ENCODE peak calls at places on chromosome 2, in eight cellular contexts. One of them, this sample, is unnamed.

GRCh38 chr2:46942143-46942526 is 26.5 kb upstream of the MCFD2 start:
- DNase-seq in Panc1: no peak
- DNase-seq in cardiac fibroblast: peak
- DNase-seq in lower lobe of right lung: peak
- DNase-seq in cardiac muscle cell: peak
- DNase-seq in bronchial epithelial cell: peak
- DNase-seq in IMR-90: no peak
- DNase-seq in astrocyte of the spinal cord: no peak
- DNase-seq in this sample: no peak

GRCh38 chr2:233551491-233551890 is 15.1 kb downstream of the USP40 start:
- DNase-seq in Panc1: no peak
- DNase-seq in cardiac fibroblast: no peak
- DNase-seq in lower lobe of right lung: no peak
- DNase-seq in cardiac muscle cell: no peak
- DNase-seq in bronchial epithelial cell: no peak
- DNase-seq in IMR-90: no peak
- DNase-seq in astrocyte of the spinal cord: no peak
- DNase-seq in this sample: no peak

GRCh38 chr2:201939366-201939985 is 94.2 kb upstream of the FZD7 start:
- DNase-seq in Panc1: no peak
- DNase-seq in cardiac fibroblast: no peak
- DNase-seq in lower lobe of right lung: no peak
- DNase-seq in cardiac muscle cell: peak
- DNase-seq in bronchial epithelial cell: no peak
- DNase-seq in IMR-90: no peak
- DNase-seq in astrocyte of the spinal cord: no peak
- DNase-seq in this sample: no peak

GRCh38 chr2:207173651-207174050 is 7.9 kb upstream of the KLF7 start:
- DNase-seq in Panc1: no peak
- DNase-seq in cardiac fibroblast: no peak
- DNase-seq in lower lobe of right lung: no peak
- DNase-seq in cardiac muscle cell: no peak
- DNase-seq in bronchial epithelial cell: no peak
- DNase-seq in IMR-90: no peak
- DNase-seq in astrocyte of the spinal cord: no peak
- DNase-seq in this sample: no peak

GRCh38 chr2:47190188-47190818 is 35.2 kb upstream of the STPG4 start:
- DNase-seq in Panc1: no peak
- DNase-seq in cardiac fibroblast: peak
- DNase-seq in lower lobe of right lung: no peak
- DNase-seq in cardiac muscle cell: no peak
- DNase-seq in bronchial epithelial cell: peak
- DNase-seq in IMR-90: peak
- DNase-seq in astrocyte of the spinal cord: peak
- DNase-seq in this sample: peak

GRCh38 chr2:240595381-240596079 is 9.0 kb downstream of the CAPN10 start:
- DNase-seq in Panc1: no peak
- DNase-seq in cardiac fibroblast: peak
- DNase-seq in lower lobe of right lung: peak
- DNase-seq in cardiac muscle cell: peak
- DNase-seq in bronchial epithelial cell: no peak
- DNase-seq in IMR-90: no peak
- DNase-seq in astrocyte of the spinal cord: no peak
- DNase-seq in this sample: no peak

GRCh38 chr2:112959109-112959591 is 18.7 kb upstream of the IL36G start:
- DNase-seq in Panc1: no peak
- DNase-seq in cardiac fibroblast: peak
- DNase-seq in lower lobe of right lung: no peak
- DNase-seq in cardiac muscle cell: no peak
- DNase-seq in bronchial epithelial cell: no peak
- DNase-seq in IMR-90: no peak
- DNase-seq in astrocyte of the spinal cord: no peak
- DNase-seq in this sample: no peak

GRCh38 chr2:172556284-172557033 is 569 bp downstream of the PDK1 start:
- DNase-seq in Panc1: no peak
- DNase-seq in cardiac fibroblast: peak
- DNase-seq in lower lobe of right lung: peak
- DNase-seq in cardiac muscle cell: peak
- DNase-seq in bronchial epithelial cell: peak
- DNase-seq in IMR-90: peak
- DNase-seq in astrocyte of the spinal cord: peak
- DNase-seq in this sample: peak

GRCh38 chr2:56522605-56523089 is 338.9 kb downstream of the CCDC85A start:
- DNase-seq in Panc1: no peak
- DNase-seq in cardiac fibroblast: peak
- DNase-seq in lower lobe of right lung: peak
- DNase-seq in cardiac muscle cell: peak
- DNase-seq in bronchial epithelial cell: peak
- DNase-seq in IMR-90: peak
- DNase-seq in astrocyte of the spinal cord: peak
- DNase-seq in this sample: peak

GRCh38 chr2:28624798-28625701 is 126.6 kb upstream of the PPP1CB start:
- DNase-seq in Panc1: no peak
- DNase-seq in cardiac fibroblast: peak
- DNase-seq in lower lobe of right lung: peak
- DNase-seq in cardiac muscle cell: peak
- DNase-seq in bronchial epithelial cell: no peak
- DNase-seq in IMR-90: peak
- DNase-seq in astrocyte of the spinal cord: peak
- DNase-seq in this sample: no peak

GRCh38 chr2:227793148-227793722 is 20.4 kb upstream of the CCL20 start:
- DNase-seq in Panc1: no peak
- DNase-seq in cardiac fibroblast: no peak
- DNase-seq in lower lobe of right lung: no peak
- DNase-seq in cardiac muscle cell: no peak
- DNase-seq in bronchial epithelial cell: no peak
- DNase-seq in IMR-90: no peak
- DNase-seq in astrocyte of the spinal cord: no peak
- DNase-seq in this sample: no peak

GRCh38 chr2:165691615-165692014 is 102.4 kb downstream of the GALNT3 start:
- DNase-seq in Panc1: no peak
- DNase-seq in cardiac fibroblast: peak
- DNase-seq in lower lobe of right lung: no peak
- DNase-seq in cardiac muscle cell: peak
- DNase-seq in bronchial epithelial cell: no peak
- DNase-seq in IMR-90: peak
- DNase-seq in astrocyte of the spinal cord: peak
- DNase-seq in this sample: peak

GRCh38 chr2:207434903-207435302 is 94.9 kb upstream of the CREB1 start:
- DNase-seq in Panc1: no peak
- DNase-seq in cardiac fibroblast: no peak
- DNase-seq in lower lobe of right lung: no peak
- DNase-seq in cardiac muscle cell: no peak
- DNase-seq in bronchial epithelial cell: no peak
- DNase-seq in IMR-90: no peak
- DNase-seq in astrocyte of the spinal cord: no peak
- DNase-seq in this sample: no peak

GRCh38 chr2:99066075-99066557 is 75.4 kb upstream of the C2orf15 start:
- DNase-seq in Panc1: peak
- DNase-seq in cardiac fibroblast: peak
- DNase-seq in lower lobe of right lung: no peak
- DNase-seq in cardiac muscle cell: peak
- DNase-seq in bronchial epithelial cell: peak
- DNase-seq in IMR-90: peak
- DNase-seq in astrocyte of the spinal cord: peak
- DNase-seq in this sample: peak

GRCh38 chr2:164479460-164479859 is 141.8 kb downstream of the GRB14 start:
- DNase-seq in Panc1: no peak
- DNase-seq in cardiac fibroblast: peak
- DNase-seq in lower lobe of right lung: no peak
- DNase-seq in cardiac muscle cell: peak
- DNase-seq in bronchial epithelial cell: peak
- DNase-seq in IMR-90: peak
- DNase-seq in astrocyte of the spinal cord: peak
- DNase-seq in this sample: peak

GRCh38 chr2:238106698-238107524 is 6.8 kb downstream of the ESPNL start:
- DNase-seq in Panc1: no peak
- DNase-seq in cardiac fibroblast: no peak
- DNase-seq in lower lobe of right lung: peak
- DNase-seq in cardiac muscle cell: no peak
- DNase-seq in bronchial epithelial cell: no peak
- DNase-seq in IMR-90: no peak
- DNase-seq in astrocyte of the spinal cord: no peak
- DNase-seq in this sample: no peak

GRCh38 chr2:205358351-205358815 is 323.9 kb upstream of the NRP2 start:
- DNase-seq in Panc1: no peak
- DNase-seq in cardiac fibroblast: peak
- DNase-seq in lower lobe of right lung: no peak
- DNase-seq in cardiac muscle cell: peak
- DNase-seq in bronchial epithelial cell: no peak
- DNase-seq in IMR-90: peak
- DNase-seq in astrocyte of the spinal cord: peak
- DNase-seq in this sample: peak

GRCh38 chr2:223692227-223692947 is 90.2 kb upstream of the SCG2 start:
- DNase-seq in Panc1: no peak
- DNase-seq in cardiac fibroblast: peak
- DNase-seq in lower lobe of right lung: no peak
- DNase-seq in cardiac muscle cell: peak
- DNase-seq in bronchial epithelial cell: peak
- DNase-seq in IMR-90: peak
- DNase-seq in astrocyte of the spinal cord: peak
- DNase-seq in this sample: peak

GRCh38 chr2:165074323-165074722 is 119.0 kb upstream of the SLC38A11 start:
- DNase-seq in Panc1: no peak
- DNase-seq in cardiac fibroblast: no peak
- DNase-seq in lower lobe of right lung: peak
- DNase-seq in cardiac muscle cell: no peak
- DNase-seq in bronchial epithelial cell: no peak
- DNase-seq in IMR-90: no peak
- DNase-seq in astrocyte of the spinal cord: no peak
- DNase-seq in this sample: no peak

GRCh38 chr2:43329637-43330036 is 103.2 kb upstream of the ZFP36L2 start:
- DNase-seq in Panc1: no peak
- DNase-seq in cardiac fibroblast: no peak
- DNase-seq in lower lobe of right lung: no peak
- DNase-seq in cardiac muscle cell: no peak
- DNase-seq in bronchial epithelial cell: no peak
- DNase-seq in IMR-90: no peak
- DNase-seq in astrocyte of the spinal cord: no peak
- DNase-seq in this sample: no peak

DNA sequence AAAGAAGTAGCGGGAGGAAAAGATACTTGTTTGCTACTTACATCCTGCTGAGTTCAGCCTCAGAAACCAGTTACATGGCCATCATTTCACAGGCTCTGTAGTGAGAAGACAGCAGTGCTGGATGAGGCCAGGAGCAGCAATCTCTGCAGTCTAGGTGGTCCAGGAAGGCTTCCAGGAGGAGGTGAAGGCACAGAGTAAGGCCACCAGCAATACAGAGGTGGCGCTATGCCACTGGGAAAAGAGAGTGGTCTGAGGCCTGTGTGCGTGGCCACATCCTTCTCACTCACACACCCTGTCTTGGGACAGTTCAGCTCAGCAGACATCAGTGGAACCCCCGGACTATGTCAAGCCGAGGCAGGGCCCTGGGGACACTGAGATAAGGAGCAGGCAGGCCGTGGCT is 162.7 kb downstream of the KLHL29 start:
- DNase-seq in Panc1: no peak
- DNase-seq in cardiac fibroblast: no peak
- DNase-seq in lower lobe of right lung: no peak
- DNase-seq in cardiac muscle cell: no peak
- DNase-seq in bronchial epithelial cell: no peak
- DNase-seq in IMR-90: no peak
- DNase-seq in astrocyte of the spinal cord: no peak
- DNase-seq in this sample: no peak
- TF ChIP-seq CTCF in Panc1: no peak
- TF ChIP-seq CTCF in cardiac fibroblast: no peak
- TF ChIP-seq CTCF in lower lobe of right lung: no peak
- TF ChIP-seq CTCF in cardiac muscle cell: no peak
- TF ChIP-seq CTCF in bronchial epithelial cell: no peak
- TF ChIP-seq CTCF in IMR-90: no peak
- TF ChIP-seq CTCF in astrocyte of the spinal cord: peak
- TF ChIP-seq CTCF in this sample: no peak

DNA sequence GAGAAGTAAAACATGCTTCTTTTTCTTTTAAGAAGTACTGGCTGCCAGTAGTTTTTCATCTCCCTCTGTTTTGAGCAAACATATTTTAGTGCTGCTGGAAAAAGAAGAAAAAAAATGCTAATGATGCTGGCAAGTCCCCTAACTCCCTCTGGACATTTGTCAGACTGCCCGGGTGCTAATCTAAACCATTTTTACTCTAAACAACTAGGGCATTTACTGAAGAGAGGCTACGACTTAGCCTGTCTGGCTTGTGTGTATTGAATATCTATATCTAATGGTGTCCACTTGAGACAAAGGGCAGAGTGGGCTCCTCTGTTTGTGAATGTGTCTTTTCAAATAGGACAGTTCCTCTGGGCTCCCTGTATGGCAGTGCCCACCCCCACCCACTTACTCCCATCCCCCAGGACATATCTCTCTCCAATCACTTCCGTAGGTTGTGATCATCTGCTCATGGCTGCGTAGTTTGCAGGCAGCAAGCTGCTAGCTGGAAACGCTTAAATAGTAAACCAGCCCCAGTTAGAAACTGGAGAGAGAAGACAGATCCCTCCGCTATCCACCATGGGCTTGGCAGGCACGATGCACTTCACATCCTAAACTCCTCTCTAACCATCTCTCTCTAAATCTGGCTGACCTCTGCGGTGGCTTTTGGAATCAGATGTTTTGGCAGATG is 58.4 kb downstream of the DOCK10 start:
- DNase-seq in Panc1: no peak
- DNase-seq in cardiac fibroblast: peak
- DNase-seq in lower lobe of right lung: no peak
- DNase-seq in cardiac muscle cell: peak
- DNase-seq in bronchial epithelial cell: no peak
- DNase-seq in IMR-90: peak
- DNase-seq in astrocyte of the spinal cord: peak
- DNase-seq in this sample: peak
- H3K4me3 ChIP-seq in Panc1: no peak
- H3K4me3 ChIP-seq in cardiac fibroblast: peak
- H3K4me3 ChIP-seq in lower lobe of right lung: peak
- H3K4me3 ChIP-seq in cardiac muscle cell: no peak
- H3K4me3 ChIP-seq in bronchial epithelial cell: no peak
- H3K4me3 ChIP-seq in IMR-90: peak
- H3K4me3 ChIP-seq in astrocyte of the spinal cord: peak
- H3K4me3 ChIP-seq in this sample: peak

DNA sequence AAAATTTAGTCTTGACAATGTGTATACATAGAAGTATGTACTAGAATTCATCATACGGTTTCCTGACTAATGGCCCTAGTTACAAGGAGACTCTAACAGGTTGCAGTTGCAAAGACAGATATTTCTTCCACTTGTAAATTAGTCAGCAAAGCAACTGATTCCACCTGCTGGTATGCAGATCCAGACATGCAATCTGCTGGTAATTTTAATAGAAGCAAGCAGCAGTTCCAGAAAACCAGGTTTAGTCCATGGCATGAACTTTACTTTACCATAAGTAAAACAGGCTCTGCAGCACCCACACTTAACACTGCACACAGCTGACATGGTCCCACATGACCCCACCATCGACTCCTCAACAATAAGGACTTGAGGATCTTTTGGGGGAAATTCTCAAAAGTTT is 110.9 kb upstream of the SP3 start:
- DNase-seq in Panc1: no peak
- DNase-seq in cardiac fibroblast: no peak
- DNase-seq in lower lobe of right lung: no peak
- DNase-seq in cardiac muscle cell: no peak
- DNase-seq in bronchial epithelial cell: peak
- DNase-seq in IMR-90: peak
- DNase-seq in astrocyte of the spinal cord: no peak
- DNase-seq in this sample: no peak
- TF ChIP-seq CTCF in Panc1: no peak
- TF ChIP-seq CTCF in cardiac fibroblast: no peak
- TF ChIP-seq CTCF in lower lobe of right lung: no peak
- TF ChIP-seq CTCF in cardiac muscle cell: no peak
- TF ChIP-seq CTCF in bronchial epithelial cell: peak
- TF ChIP-seq CTCF in IMR-90: no peak
- TF ChIP-seq CTCF in astrocyte of the spinal cord: no peak
- TF ChIP-seq CTCF in this sample: no peak

GRCh38 chr2:60550984-60551240 is 2.5 kb downstream of the BCL11A start:
- DNase-seq in Panc1: no peak
- DNase-seq in cardiac fibroblast: no peak
- DNase-seq in lower lobe of right lung: no peak
- DNase-seq in cardiac muscle cell: no peak
- DNase-seq in bronchial epithelial cell: no peak
- DNase-seq in IMR-90: no peak
- DNase-seq in astrocyte of the spinal cord: no peak
- DNase-seq in this sample: no peak
- H3K4me3 ChIP-seq in Panc1: no peak
- H3K4me3 ChIP-seq in cardiac fibroblast: no peak
- H3K4me3 ChIP-seq in lower lobe of right lung: peak
- H3K4me3 ChIP-seq in cardiac muscle cell: peak
- H3K4me3 ChIP-seq in bronchial epithelial cell: peak
- H3K4me3 ChIP-seq in IMR-90: no peak
- H3K4me3 ChIP-seq in astrocyte of the spinal cord: peak
- H3K4me3 ChIP-seq in this sample: no peak